ENCODE peak calls at places on chromosomes 13 and 19, in seven cellular contexts. U is astrocyte of the hippocampus; W is aorta; J is NCI-H2081 treated with DMSO at 0.1 percent for 48 hours; E is CD4-positive, alpha-beta T cell; A is NCI-H774; V is hypothalamus. T is an unnamed sample.

GRCh38 chr19:6887326-6887725 is at the start of gene ADGRE1:
- DNase-seq in U (no peak), W (peak), J (no peak), E (no peak), A (no peak), V (no peak), T (no peak)

GRCh38 chr19:47315125-47315821 is 5.6 kb downstream of the C5AR1 start:
- DNase-seq in U (peak), W (peak), J (no peak), E (no peak), A (no peak), V (no peak), T (peak)

GRCh38 chr13:87444135-87444534 is 227.0 kb upstream of the SLITRK5 start:
- DNase-seq in U (no peak), W (no peak), J (peak), E (no peak), A (no peak), V (no peak), T (no peak)

GRCh38 chr13:38542601-38543000 is 144.3 kb upstream of the FREM2 start:
- DNase-seq in U (peak), W (no peak), J (no peak), E (no peak), A (no peak), V (no peak), T (no peak)

GRCh38 chr19:4556574-4557185 is 2.8 kb downstream of the SEMA6B start:
- DNase-seq in U (no peak), W (no peak), J (no peak), E (no peak), A (peak), V (no peak), T (no peak)

GRCh38 chr19:18776288-18776594 is 14.9 kb downstream of the COMP start:
- DNase-seq in U (peak), W (no peak), J (no peak), E (no peak), A (no peak), V (no peak), T (no peak)

GRCh38 chr19:35211545-35212230 is 16.9 kb downstream of the FAM187B start:
- DNase-seq in U (no peak), W (peak), J (no peak), E (peak), A (no peak), V (no peak), T (peak)

GRCh38 chr19:56947206-56947605 is 106.7 kb upstream of the PEG3 start:
- DNase-seq in U (no peak), W (no peak), J (no peak), E (no peak), A (no peak), V (no peak), T (no peak)

GRCh38 chr19:44635581-44636438 is 7.9 kb upstream of the PVR start:
- DNase-seq in U (peak), W (no peak), J (no peak), E (no peak), A (no peak), V (no peak), T (no peak)

GRCh38 chr13:49627831-49628652 is at the start of gene ARL11:
- DNase-seq in U (no peak), W (peak), J (no peak), E (peak), A (no peak), V (no peak), T (peak)

GRCh38 chr19:29628661-29629385 is 22.7 kb downstream of the POP4 start:
- DNase-seq in U (no peak), W (no peak), J (no peak), E (no peak), A (no peak), V (no peak), T (no peak)

GRCh38 chr13:39875583-39875982 is 220.1 kb downstream of the COG6 start:
- DNase-seq in U (no peak), W (no peak), J (no peak), E (no peak), A (no peak), V (no peak), T (no peak)

GRCh38 chr13:62643007-62643483 is 1227.4 kb upstream of the PCDH20 start:
- DNase-seq in U (peak), W (no peak), J (no peak), E (no peak), A (no peak), V (no peak), T (no peak)

GRCh38 chr13:110257408-110257807 is 49.5 kb downstream of the COL4A1 start:
- DNase-seq in U (peak), W (no peak), J (no peak), E (no peak), A (no peak), V (no peak), T (no peak)

GRCh38 chr19:11205939-11206570 is 8.7 kb upstream of the KANK2 start:
- DNase-seq in U (no peak), W (no peak), J (no peak), E (no peak), A (no peak), V (no peak), T (no peak)

GRCh38 chr19:38698225-38699026 is 45.8 kb downstream of the CAPN12 start:
- DNase-seq in U (no peak), W (no peak), J (no peak), E (no peak), A (no peak), V (no peak), T (no peak)

GRCh38 chr19:11373166-11373884 is 1.1 kb upstream of the SWSAP1 start:
- DNase-seq in U (peak), W (no peak), J (peak), E (no peak), A (peak), V (peak), T (no peak)

GRCh38 chr13:51034906-51035305 is 76.2 kb downstream of the C13orf42 start:
- DNase-seq in U (no peak), W (no peak), J (peak), E (no peak), A (peak), V (no peak), T (no peak)

GRCh38 chr19:39167461-39168257 is 29.1 kb upstream of the NCCRP1 start:
- DNase-seq in U (no peak), W (no peak), J (no peak), E (no peak), A (no peak), V (no peak), T (no peak)

GRCh38 chr13:21088534-21088933 is 27.1 kb upstream of the LATS2 start:
- DNase-seq in U (no peak), W (no peak), J (no peak), E (no peak), A (no peak), V (no peak), T (no peak)

GRCh38 chr19:46049597-46049996 is 8.8 kb upstream of the IGFL4 start:
- DNase-seq in U (no peak), W (no peak), J (no peak), E (no peak), A (no peak), V (no peak), T (no peak)

GRCh38 chr19:58054792-58055482 is 4.1 kb upstream of the ZNF135 start:
- DNase-seq in U (peak), W (peak), J (no peak), E (no peak), A (peak), V (peak), T (peak)

GRCh38 chr19:33156354-33156753 is 24.4 kb downstream of the WDR88 start:
- DNase-seq in U (peak), W (no peak), J (no peak), E (no peak), A (no peak), V (no peak), T (no peak)

GRCh38 chr19:55581145-55581827 is 638 bp upstream of the ZNF579 start:
- DNase-seq in U (peak), W (no peak), J (no peak), E (no peak), A (no peak), V (no peak), T (no peak)

GRCh38 chr13:25037057-25037813 is 58.7 kb upstream of the PABPC3 start:
- DNase-seq in U (peak), W (no peak), J (no peak), E (peak), A (no peak), V (no peak), T (peak)

GRCh38 chr19:13597625-13598024 is 91.3 kb upstream of the CACNA1A start:
- DNase-seq in U (peak), W (peak), J (peak), E (peak), A (peak), V (no peak), T (peak)

GRCh38 chr19:42216653-42217521 is 590 bp downstream of the DEDD2 start:
- DNase-seq in U (peak), W (peak), J (no peak), E (no peak), A (peak), V (no peak), T (no peak)

GRCh38 chr13:23579886-23580706 is 9.9 kb downstream of the TNFRSF19 start:
- DNase-seq in U (no peak), W (no peak), J (no peak), E (no peak), A (no peak), V (no peak), T (peak)

GRCh38 chr13:44191504-44192171 is 182.0 kb upstream of the SERP2 start:
- DNase-seq in U (peak), W (no peak), J (peak), E (peak), A (peak), V (no peak), T (no peak)

GRCh38 chr19:49746206-49746958 is 16.7 kb downstream of the TSKS start:
- DNase-seq in U (peak), W (peak), J (no peak), E (no peak), A (no peak), V (no peak), T (no peak)

GRCh38 chr13:87206708-87207107 is 464.5 kb upstream of the SLITRK5 start:
- DNase-seq in U (no peak), W (no peak), J (no peak), E (no peak), A (no peak), V (no peak), T (no peak)

T was measured in KG1.